ENCODE peak calls at places on chromosome 11, in eight cellular contexts. R, Y, T, J, Q, X, K and Z are unnamed samples. For H3K4me1, the result is how much of the 10 kb centered on the place peaks cover.

GRCh38 chr11:17774232-17775034 is 39.9 kb downstream of the KCNC1 start:
- DNase-seq in R (no peak), Y (no peak), T (no peak), J (no peak), Q (no peak), X (no peak), K (no peak), Z (no peak)

GRCh38 chr11:77188912-77189491 is 61.0 kb downstream of the MYO7A start:
- DNase-seq in R (no peak), Y (no peak), T (no peak), J (no peak), Q (no peak), X (peak), K (no peak), Z (no peak)

GRCh38 chr11:67071420-67072284 is 15.0 kb downstream of the RHOD start:
- DNase-seq in R (peak), Y (peak), T (peak), J (peak), Q (peak), X (peak), K (peak), Z (peak)

GRCh38 chr11:90426442-90426841 is 203.6 kb upstream of the CHORDC1 start:
- DNase-seq in R (no peak), Y (no peak), T (no peak), J (no peak), Q (no peak), X (no peak), K (no peak), Z (no peak)

GRCh38 chr11:13983081-13983751 is 20.7 kb downstream of the SPON1 start:
- DNase-seq in R (no peak), Y (no peak), T (no peak), J (peak), Q (no peak), X (peak), K (no peak), Z (peak)

GRCh38 chr11:73374130-73374529 is 2.1 kb upstream of the RELT start:
- DNase-seq in R (no peak), Y (no peak), T (no peak), J (no peak), Q (no peak), X (no peak), K (no peak), Z (no peak)

GRCh38 chr11:3095712-3096361 is 38.6 kb upstream of the CARS1 start:
- DNase-seq in R (no peak), Y (peak), T (no peak), J (peak), Q (no peak), X (no peak), K (peak), Z (no peak)

GRCh38 chr11:122853971-122854446 is 15.7 kb downstream of the CRTAM start:
- DNase-seq in R (peak), Y (peak), T (peak), J (peak), Q (peak), X (peak), K (no peak), Z (peak)

GRCh38 chr11:61158691-61159381 is 2.4 kb downstream of the VPS37C start:
- DNase-seq in R (no peak), Y (no peak), T (no peak), J (peak), Q (no peak), X (peak), K (no peak), Z (no peak)

GRCh38 chr11:32396991-32397390 is 38.3 kb downstream of the WT1 start:
- DNase-seq in R (no peak), Y (no peak), T (no peak), J (peak), Q (no peak), X (no peak), K (no peak), Z (no peak)
- TF ChIP-seq CTCF in R (no peak), Y (no peak), T (no peak), J (no peak), Q (no peak), X (no peak), K (no peak), Z (no peak)

GRCh38 chr11:12411395-12411794 is 34.0 kb downstream of the PARVA start:
- DNase-seq in R (no peak), Y (no peak), T (no peak), J (no peak), Q (no peak), X (no peak), K (no peak), Z (no peak)
- H3K4me1 ChIP-seq in R (half or more), Y (half or more), T (under half), J (under half), Q (under half), X (under half), K (under half), Z (under half)

GRCh38 chr11:34356576-34356917 is 1.3 kb downstream of the ABTB2 start:
- DNase-seq in R (no peak), Y (peak), T (no peak), J (peak), Q (no peak), X (no peak), K (peak), Z (peak)

GRCh38 chr11:34357646-34358257 is at the start of gene ABTB2:
- DNase-seq in R (peak), Y (peak), T (peak), J (peak), Q (peak), X (peak), K (peak), Z (peak)

GRCh38 chr11:34356130-34356529 is 1.7 kb downstream of the ABTB2 start:
- DNase-seq in R (no peak), Y (no peak), T (no peak), J (no peak), Q (no peak), X (no peak), K (no peak), Z (no peak)

GRCh38 chr11:34358258-34358665 is 452 bp upstream of the ABTB2 start:
- DNase-seq in R (peak), Y (peak), T (no peak), J (peak), Q (peak), X (peak), K (peak), Z (peak)

GRCh38 chr11:34356918-34357645 is 728 bp downstream of the ABTB2 start:
- DNase-seq in R (peak), Y (peak), T (no peak), J (peak), Q (peak), X (peak), K (peak), Z (peak)
- TF ChIP-seq CTCF in R (no peak), Y (no peak), T (no peak), J (no peak), Q (no peak), X (no peak), K (no peak), Z (no peak)

GRCh38 chr11:69134957-69135356 is 20.8 kb upstream of the SMIM38 start:
- DNase-seq in R (no peak), Y (no peak), T (no peak), J (no peak), Q (no peak), X (no peak), K (no peak), Z (no peak)
- H3K4me1 ChIP-seq in R (under half), Y (under half), T (under half), J (under half), Q (under half), X (under half), K (under half), Z (under half)

GRCh38 chr11:75245356-75246005 is 4.9 kb downstream of the TPBGL start:
- DNase-seq in R (no peak), Y (peak), T (no peak), J (no peak), Q (no peak), X (no peak), K (no peak), Z (no peak)
- TF ChIP-seq CTCF in R (no peak), Y (no peak), T (peak), J (no peak), Q (no peak), X (no peak), K (no peak), Z (no peak)

GRCh38 chr11:65958306-65958705 is 3.2 kb upstream of the SART1 start:
- DNase-seq in R (no peak), Y (no peak), T (no peak), J (no peak), Q (no peak), X (no peak), K (no peak), Z (no peak)

GRCh38 chr11:65952052-65952521 is 6.8 kb downstream of the TSGA10IP start:
- DNase-seq in R (no peak), Y (no peak), T (no peak), J (no peak), Q (no peak), X (no peak), K (no peak), Z (peak)

GRCh38 chr11:65954771-65955170 is 6.8 kb upstream of the SART1 start:
- DNase-seq in R (no peak), Y (no peak), T (no peak), J (no peak), Q (no peak), X (no peak), K (no peak), Z (no peak)

GRCh38 chr11:65958774-65959420 is 2.6 kb upstream of the SART1 start:
- DNase-seq in R (no peak), Y (no peak), T (no peak), J (no peak), Q (no peak), X (no peak), K (no peak), Z (peak)

DNA sequence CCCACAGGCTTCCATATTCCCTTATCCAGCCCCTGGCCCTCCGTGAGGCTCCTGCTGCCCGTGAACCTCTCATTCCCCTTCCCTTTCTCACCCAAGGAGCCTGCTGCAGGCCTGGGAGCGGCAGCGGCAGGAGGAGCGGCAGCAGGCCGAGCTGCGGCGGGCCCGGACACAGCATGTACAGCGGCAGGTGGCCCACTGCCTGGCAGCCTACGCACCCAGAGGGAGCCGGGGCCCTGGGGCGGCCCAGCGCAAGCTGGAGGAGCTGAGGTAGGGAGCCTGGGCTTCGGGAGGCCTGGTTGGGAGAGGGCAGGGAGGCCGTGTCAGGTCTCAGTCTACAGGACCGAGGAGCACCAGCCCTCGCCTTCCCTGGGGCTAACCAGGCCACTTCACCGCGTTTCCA is 8.1 kb upstream of the SART1 start:
- DNase-seq in R (no peak), Y (no peak), T (no peak), J (no peak), Q (no peak), X (no peak), K (no peak), Z (no peak)
- H3K4me1 ChIP-seq in R (under half), Y (under half), T (under half), J (under half), Q (under half), X (under half), K (under half), Z (under half)

GRCh38 chr11:75311858-75312288 is 39.6 kb downstream of the ARRB1 start:
- DNase-seq in R (peak), Y (peak), T (no peak), J (peak), Q (peak), X (peak), K (peak), Z (peak)

GRCh38 chr11:75313457-75314272 is 37.8 kb downstream of the ARRB1 start:
- DNase-seq in R (peak), Y (peak), T (no peak), J (peak), Q (peak), X (peak), K (peak), Z (peak)

GRCh38 chr11:75315439-75315805 is 36.0 kb downstream of the ARRB1 start:
- DNase-seq in R (no peak), Y (no peak), T (no peak), J (no peak), Q (no peak), X (no peak), K (no peak), Z (no peak)

GRCh38 chr11:75314771-75315438 is 36.6 kb downstream of the ARRB1 start:
- DNase-seq in R (no peak), Y (no peak), T (no peak), J (no peak), Q (no peak), X (no peak), K (no peak), Z (no peak)

GRCh38 chr11:75312346-75312745 is 39.1 kb downstream of the ARRB1 start:
- DNase-seq in R (no peak), Y (no peak), T (no peak), J (no peak), Q (no peak), X (no peak), K (no peak), Z (no peak)
- TF ChIP-seq CTCF in R (no peak), Y (no peak), T (no peak), J (no peak), Q (no peak), X (no peak), K (no peak), Z (no peak)

GRCh38 chr11:128718064-128718463 is 24.2 kb downstream of the FLI1 start:
- DNase-seq in R (no peak), Y (no peak), T (no peak), J (no peak), Q (no peak), X (no peak), K (no peak), Z (no peak)
- H3K4me1 ChIP-seq in R (half or more), Y (under half), T (half or more), J (under half), Q (under half), X (under half), K (under half), Z (under half)

GRCh38 chr11:108891909-108892511 is 227.1 kb downstream of the DDX10 start:
- DNase-seq in R (no peak), Y (no peak), T (no peak), J (no peak), Q (no peak), X (no peak), K (no peak), Z (no peak)
- TF ChIP-seq CTCF in R (no peak), Y (no peak), T (no peak), J (no peak), Q (no peak), X (no peak), K (no peak), Z (no peak)